ENCODE peak calls at places on chromosomes 1 and 21, in four cellular contexts. V, A, T and X are unnamed samples.

GRCh38 chr1:32817815-32818786 is 648 bp downstream of the S100PBP start:
- DNase-seq in A (no peak), V (peak), T (peak), X (no peak)

GRCh38 chr21:44433791-44434567 is 21.3 kb upstream of the LRRC3 start:
- DNase-seq in A (no peak), T (no peak), V (no peak), X (no peak)

GRCh38 chr1:193256019-193256418 is 69.6 kb upstream of the B3GALT2 start:
- DNase-seq in V (no peak), T (no peak), A (no peak), X (no peak)

GRCh38 chr1:61241411-61241838 is 159.1 kb downstream of the NFIA start:
- DNase-seq in V (no peak), T (no peak), A (no peak), X (no peak)

GRCh38 chr1:192914696-192915095 is 105.9 kb downstream of the RGS2 start:
- DNase-seq in A (no peak), T (no peak), V (no peak), X (no peak)

GRCh38 chr1:3496916-3497315 is 42.5 kb downstream of the ARHGEF16 start:
- DNase-seq in V (no peak), A (no peak), T (no peak), X (no peak)

GRCh38 chr1:79220509-79220908 is 214.0 kb upstream of the ADGRL4 start:
- DNase-seq in T (no peak), V (no peak), A (no peak), X (no peak)

GRCh38 chr1:154468480-154469240 is 33.4 kb upstream of the TDRD10 start:
- DNase-seq in V (no peak), A (no peak), T (no peak), X (no peak)

GRCh38 chr21:45102391-45102932 is 28.1 kb downstream of the ADARB1 start:
- DNase-seq in A (no peak), V (peak), T (no peak), X (no peak)

GRCh38 chr1:97461782-97462181 is 459.1 kb downstream of the DPYD start:
- DNase-seq in V (no peak), A (peak), T (no peak), X (no peak)

GRCh38 chr1:178146456-178146855 is 52.6 kb downstream of the RASAL2 start:
- DNase-seq in V (no peak), A (no peak), T (no peak), X (no peak)

GRCh38 chr1:219963432-219963831 is 35.1 kb upstream of the SLC30A10 start:
- DNase-seq in A (no peak), T (no peak), V (no peak), X (no peak)

GRCh38 chr1:219961684-219962083 is 33.3 kb upstream of the SLC30A10 start:
- DNase-seq in V (no peak), A (no peak), T (no peak), X (no peak)

GRCh38 chr1:219967361-219967760 is 39.0 kb upstream of the SLC30A10 start:
- DNase-seq in T (no peak), A (no peak), V (no peak), X (no peak)

GRCh38 chr1:219965950-219966349 is 37.6 kb upstream of the SLC30A10 start:
- DNase-seq in T (no peak), A (no peak), V (no peak), X (no peak)

GRCh38 chr1:219965285-219965684 is 36.9 kb upstream of the SLC30A10 start:
- DNase-seq in T (no peak), A (no peak), V (no peak), X (no peak)
- TF ChIP-seq SIN3A in T (no peak), A (no peak), V (no peak), X (no peak)

GRCh38 chr1:41361028-41361494 is at the start of gene FOXO6:
- DNase-seq in T (peak), A (peak), V (peak), X (peak)
- TF ChIP-seq REST in T (no peak), A (no peak), V (no peak), X (no peak)

GRCh38 chr1:207454046-207454964 is at the start of gene CR2:
- DNase-seq in V (peak), T (peak), A (no peak), X (no peak)
- TF ChIP-seq SIN3A in V (no peak), T (no peak), A (peak), X (no peak)

DNA sequence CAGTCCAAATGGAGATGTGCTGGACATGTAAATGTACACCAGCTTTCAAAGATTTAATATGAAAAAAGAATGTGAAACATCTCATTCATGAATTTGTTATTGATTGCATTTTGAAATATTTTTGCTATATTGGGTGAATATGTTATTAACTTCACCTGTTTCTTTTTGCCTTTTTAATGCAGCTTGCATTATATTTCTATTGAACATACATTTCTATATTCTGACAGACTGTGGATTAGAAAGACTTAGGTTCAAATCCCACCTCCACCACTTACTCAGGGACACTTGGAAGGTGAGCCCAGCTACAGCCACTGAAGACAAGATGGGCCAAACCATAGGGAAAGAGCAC is 37.8 kb downstream of the LRRN2 start:
- DNase-seq in T (no peak), V (no peak), A (no peak), X (no peak)
- TF ChIP-seq REST in T (no peak), V (no peak), A (no peak), X (no peak)